ENCODE peak calls at places on chromosomes 16 and 17, in seven cellular contexts. X is GM12865; V is endothelial cell of umbilical vein; G is A549; I is CD8-positive, alpha-beta T cell; Y is tibial artery; C is aorta. M is an unnamed sample.
A peak's percentile ranks its signal among the peaks of the same experiment; 100 is the strongest.

GRCh38 chr16:88194397-88195020 is 188.2 kb upstream of the ZNF469 start:
- DNase-seq in Y (peak; percentile 44), V (no peak), G (no peak), C (no peak), I (no peak), X (no peak), M (no peak)

GRCh38 chr16:69371564-69371963 is 14.2 kb downstream of the TERF2 start:
- DNase-seq in I (no peak), G (no peak), Y (no peak), V (peak; percentile 11), X (peak; percentile 26), C (no peak), M (no peak)

GRCh38 chr16:55136356-55136755 is 187.6 kb upstream of the IRX6 start:
- DNase-seq in V (no peak), I (no peak), C (no peak), X (no peak), G (no peak), Y (no peak), M (no peak)

GRCh38 chr17:81329927-81330883 is 35.1 kb upstream of the SLC38A10 start:
- DNase-seq in Y (no peak), X (no peak), I (no peak), C (no peak), V (no peak), G (peak; percentile 71), M (no peak)

GRCh38 chr17:17324616-17325015 is 21.4 kb downstream of the NT5M start:
- DNase-seq in X (no peak), I (no peak), C (peak; percentile 60), Y (no peak), V (no peak), G (no peak), M (no peak)

GRCh38 chr17:4733073-4733531 is 1.9 kb downstream of the MED11 start:
- DNase-seq in G (no peak), I (no peak), X (peak; percentile 82), Y (peak; percentile 60), V (no peak), C (no peak), M (peak; percentile 48)

GRCh38 chr16:67964477-67965131 is 3.8 kb downstream of the SLC12A4 start:
- DNase-seq in G (no peak), Y (no peak), I (no peak), X (no peak), V (no peak), C (no peak), M (no peak)

GRCh38 chr17:82518826-82519810 is at the start of gene FOXK2:
- DNase-seq in Y (peak; percentile 83), I (peak; percentile 92), C (peak; percentile 95), V (peak; percentile 93), X (peak; percentile 98), G (peak; percentile 97), M (peak; percentile 96)

GRCh38 chr16:78576941-78577340 is 477.5 kb downstream of the WWOX start:
- DNase-seq in Y (no peak), I (no peak), X (no peak), V (no peak), G (peak; percentile 4), C (no peak), M (no peak)

GRCh38 chr16:22813223-22813945 is 578 bp upstream of the HS3ST2 start:
- DNase-seq in X (peak; percentile 12), C (peak; percentile 92), G (no peak), Y (peak; percentile 50), I (no peak), V (peak; percentile 46), M (peak; percentile 57)

GRCh38 chr17:39951924-39952664 is 10.7 kb upstream of the GSDMA start:
- DNase-seq in G (no peak), I (no peak), V (no peak), Y (no peak), C (no peak), X (no peak), M (no peak)

GRCh38 chr16:24538756-24539294 is 541 bp upstream of the RBBP6 start:
- DNase-seq in G (no peak), C (no peak), X (no peak), V (no peak), I (no peak), Y (no peak), M (no peak)

GRCh38 chr17:13076905-13077304 is 59.1 kb upstream of the ELAC2 start:
- DNase-seq in G (no peak), X (no peak), V (no peak), C (no peak), Y (no peak), I (no peak), M (no peak)

GRCh38 chr16:70529051-70529777 is 5.6 kb downstream of the SF3B3 start:
- DNase-seq in X (peak; percentile 37), C (no peak), Y (no peak), I (no peak), V (peak; percentile 69), G (peak; percentile 57), M (no peak)

GRCh38 chr17:17043668-17044226 is 1.5 kb downstream of the MPRIP start:
- DNase-seq in V (peak; percentile 33), I (no peak), C (peak; percentile 80), G (peak; percentile 43), X (peak; percentile 29), Y (no peak), M (no peak)

GRCh38 chr17:2084766-2085647 is 30.1 kb downstream of the HIC1 start:
- DNase-seq in G (peak; percentile 67), V (peak; percentile 98), Y (peak; percentile 81), C (no peak), X (no peak), I (no peak), M (peak; percentile 84)

GRCh38 chr17:78723001-78723796 is 58.9 kb downstream of the CYTH1 start:
- DNase-seq in G (no peak), Y (no peak), X (no peak), C (peak; percentile 81), V (no peak), I (no peak), M (peak; percentile 57)
- H3K4me3 ChIP-seq in G (no peak overlapping the region), Y (peak overlapping the region; percentile 51), X (peak overlapping the region; percentile 63), C (no peak overlapping the region), V (no peak overlapping the region), I (no peak overlapping the region), M (peak overlapping the region; percentile 12)

GRCh38 chr17:73354423-73355284 is 42.9 kb upstream of the CDC42EP4 start:
- DNase-seq in Y (no peak), I (no peak), X (no peak), G (no peak), V (no peak), C (no peak), M (no peak)

GRCh38 chr17:73349647-73350046 is 37.8 kb upstream of the CDC42EP4 start:
- DNase-seq in G (no peak), Y (no peak), I (no peak), V (no peak), X (no peak), C (no peak), M (no peak)

GRCh38 chr17:73350864-73351263 is 39.1 kb upstream of the CDC42EP4 start:
- DNase-seq in C (no peak), V (no peak), Y (no peak), X (no peak), I (no peak), G (no peak), M (no peak)

GRCh38 chr17:73351764-73352163 is 40.0 kb upstream of the CDC42EP4 start:
- DNase-seq in C (no peak), X (no peak), I (no peak), V (no peak), G (no peak), Y (no peak), M (no peak)

DNA sequence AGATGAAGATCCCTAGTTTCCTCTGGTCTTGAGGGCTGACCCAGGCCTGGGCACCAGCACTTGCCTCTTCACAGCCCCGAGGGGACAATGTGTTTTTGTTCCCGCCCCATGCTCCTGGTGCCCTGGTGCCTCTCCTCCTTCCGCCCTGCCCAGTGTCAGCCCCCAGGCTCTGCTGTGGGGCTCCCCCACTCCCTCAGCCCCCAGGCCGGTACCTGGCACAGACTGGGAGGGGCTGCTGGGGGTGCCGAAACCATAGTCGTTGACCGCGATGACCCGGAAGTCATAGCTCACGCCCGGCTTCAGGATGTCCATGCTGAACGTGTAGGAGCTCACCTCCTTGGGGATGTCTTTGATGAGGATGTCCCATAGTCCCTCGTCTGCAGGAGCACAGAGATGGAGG is 40.5 kb upstream of the CDC42EP4 start:
- DNase-seq in V (no peak), Y (no peak), X (no peak), I (no peak), G (no peak), C (no peak), M (no peak)
- H3K4me3 ChIP-seq in V (no peak overlapping the region), Y (no peak overlapping the region), X (no peak overlapping the region), I (no peak overlapping the region), G (no peak overlapping the region), C (no peak overlapping the region), M (no peak overlapping the region)

DNA sequence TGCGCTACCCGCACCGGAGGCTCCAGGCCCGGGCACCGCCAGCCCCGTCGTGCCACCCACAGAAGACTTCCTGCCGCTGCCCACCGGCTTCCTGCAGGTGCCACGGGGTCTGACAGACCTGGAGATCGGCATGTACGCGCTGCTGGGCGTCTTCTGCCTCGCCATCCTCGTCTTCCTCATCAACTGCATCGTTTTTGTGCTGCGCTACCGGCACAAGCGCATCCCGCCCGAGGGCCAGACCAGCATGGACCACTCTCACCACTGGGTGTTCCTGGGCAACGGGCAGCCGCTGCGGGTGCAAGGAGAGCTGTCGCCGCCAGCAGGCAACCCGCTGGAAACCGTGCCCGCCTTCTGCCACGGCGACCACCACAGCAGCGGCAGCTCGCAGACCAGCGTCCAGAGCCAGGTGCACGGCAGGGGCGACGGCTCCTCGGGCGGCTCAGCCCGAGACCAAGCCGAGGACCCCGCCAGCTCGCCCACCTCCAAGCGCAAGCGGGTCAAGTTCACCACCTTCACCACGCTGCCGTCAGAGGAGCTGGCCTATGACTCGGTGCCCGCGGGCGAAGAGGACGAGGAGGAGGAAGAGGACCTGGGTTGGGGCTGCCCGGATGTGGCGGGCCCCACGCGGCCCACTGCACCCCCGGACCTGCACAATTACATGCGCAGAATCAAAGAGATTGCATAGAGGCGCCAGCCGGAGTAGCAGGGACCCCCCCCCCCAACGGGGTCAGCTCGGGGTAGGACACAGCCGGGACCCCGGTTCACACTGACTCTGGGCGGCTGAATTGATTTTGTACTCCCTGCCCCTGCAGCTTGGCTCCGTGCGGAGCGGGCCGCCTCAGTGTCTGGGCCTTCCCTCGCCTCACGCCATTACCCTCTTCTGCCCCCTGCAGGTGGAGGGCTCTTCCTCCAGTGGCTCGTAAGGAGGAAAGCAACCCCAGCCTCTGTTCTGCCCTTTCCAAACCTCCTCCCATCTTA is 58.5 kb downstream of the TMEM132E start:
- DNase-seq in C (peak; percentile 89), I (peak; percentile 82), G (peak; percentile 67), X (peak; percentile 78), Y (peak; percentile 68), V (peak; percentile 68), M (peak; percentile 87)
- H3K4me3 ChIP-seq in C (no peak overlapping the region), I (peak overlapping the region; percentile 84), G (no peak overlapping the region), X (no peak overlapping the region), Y (peak overlapping the region; percentile 31), V (no peak overlapping the region), M (peak overlapping the region; percentile 54)

DNA sequence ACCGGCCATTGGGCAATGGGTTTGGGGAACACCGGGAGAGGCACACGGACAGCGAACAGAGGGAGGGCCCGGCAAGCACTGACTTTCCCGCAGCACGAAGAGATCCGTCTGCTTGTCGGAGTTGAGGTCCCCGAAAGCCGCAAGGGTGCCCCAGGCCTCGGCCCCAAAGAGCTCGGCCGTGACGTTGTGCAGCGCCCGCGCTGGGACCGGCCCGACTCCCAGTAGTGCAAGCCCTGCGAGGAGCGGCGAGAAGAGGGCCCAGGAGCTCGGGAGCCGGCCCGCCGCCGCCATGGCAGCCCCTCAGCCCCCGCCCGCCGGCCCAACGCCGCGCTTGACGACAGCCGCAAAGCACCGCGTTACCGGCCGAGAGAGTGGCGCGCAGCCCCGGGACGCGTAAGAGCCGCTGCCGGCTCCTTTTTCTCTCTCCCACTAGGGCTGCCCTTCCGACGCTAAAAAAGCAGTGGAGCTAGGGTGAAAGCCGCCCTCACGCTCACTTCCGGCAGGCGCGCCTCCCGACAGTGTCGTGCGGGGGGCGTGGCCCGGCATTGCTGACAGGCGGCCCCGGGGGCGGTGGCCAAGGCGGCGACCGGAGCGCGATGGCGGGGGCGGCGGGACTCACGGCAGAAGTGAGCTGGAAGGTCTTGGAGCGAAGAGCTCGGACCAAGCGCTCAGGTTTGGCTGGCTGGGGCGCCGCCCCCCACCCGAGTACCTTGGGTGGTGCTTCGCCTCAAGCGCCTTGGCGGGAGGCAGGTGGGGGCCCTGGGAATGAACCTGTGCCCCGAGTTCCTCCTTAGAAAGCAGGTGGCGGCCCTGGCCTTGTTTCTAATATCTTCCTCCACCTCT is at the start of the genes ITFG1 and PHKB:
- DNase-seq in I (peak; percentile 97), V (peak; percentile 90), X (peak; percentile 98), C (peak; percentile 98), Y (peak; percentile 90), G (peak; percentile 94), M (peak; percentile 94)
- H3K4me3 ChIP-seq in I (peak within 1 kb of the TSS; percentile 77), V (peak within 1 kb of the TSS; percentile 99), X (peak within 1 kb of the TSS; percentile 93), C (peak within 1 kb of the TSS; percentile 94), Y (peak within 1 kb of the TSS; percentile 97), G (peak within 1 kb of the TSS; percentile 80), M (peak within 1 kb of the TSS; percentile 92)

M was measured in heart left ventricle.